ENCODE peak calls at places on chromosomes 11 and 22, in seven cellular contexts. One of them, this sample, is unnamed. For H3K4me1, the result is how much of the 10 kb centered on the place peaks cover.

GRCh38 chr22:31278643-31279326 is 13.5 kb downstream of the PIK3IP1 start:
- DNase-seq in keratinocyte: no peak
- DNase-seq in A549: no peak
- DNase-seq in OCI-LY7: no peak
- DNase-seq in Peyer's patch: no peak
- DNase-seq in mammary epithelial cell: no peak
- DNase-seq in upper lobe of right lung: no peak
- DNase-seq in this sample: peak

GRCh38 chr22:49037701-49038245 is 789.9 kb downstream of the BRD1 start:
- DNase-seq in keratinocyte: no peak
- DNase-seq in A549: no peak
- DNase-seq in OCI-LY7: no peak
- DNase-seq in Peyer's patch: no peak
- DNase-seq in mammary epithelial cell: no peak
- DNase-seq in upper lobe of right lung: no peak
- DNase-seq in this sample: no peak

GRCh38 chr22:45268958-45269844 is 15.5 kb upstream of the UPK3A start:
- DNase-seq in keratinocyte: no peak
- DNase-seq in A549: peak
- DNase-seq in OCI-LY7: peak
- DNase-seq in Peyer's patch: peak
- DNase-seq in mammary epithelial cell: peak
- DNase-seq in upper lobe of right lung: peak
- DNase-seq in this sample: peak

GRCh38 chr22:30668306-30668655 is 606 bp upstream of the DUSP18 start:
- DNase-seq in keratinocyte: no peak
- DNase-seq in A549: no peak
- DNase-seq in OCI-LY7: no peak
- DNase-seq in Peyer's patch: no peak
- DNase-seq in mammary epithelial cell: no peak
- DNase-seq in upper lobe of right lung: no peak
- DNase-seq in this sample: no peak

GRCh38 chr11:13595166-13595565 is 73.3 kb upstream of the FAR1 start:
- DNase-seq in keratinocyte: no peak
- DNase-seq in A549: no peak
- DNase-seq in OCI-LY7: no peak
- DNase-seq in Peyer's patch: no peak
- DNase-seq in mammary epithelial cell: no peak
- DNase-seq in upper lobe of right lung: no peak
- DNase-seq in this sample: no peak

GRCh38 chr22:33842006-33842354 is 78.3 kb downstream of the LARGE1 start:
- DNase-seq in keratinocyte: no peak
- DNase-seq in A549: no peak
- DNase-seq in OCI-LY7: peak
- DNase-seq in Peyer's patch: no peak
- DNase-seq in mammary epithelial cell: no peak
- DNase-seq in upper lobe of right lung: no peak
- DNase-seq in this sample: no peak

GRCh38 chr22:28381427-28382167 is 298.0 kb downstream of the TTC28 start:
- DNase-seq in keratinocyte: no peak
- DNase-seq in A549: no peak
- DNase-seq in OCI-LY7: no peak
- DNase-seq in Peyer's patch: no peak
- DNase-seq in mammary epithelial cell: no peak
- DNase-seq in upper lobe of right lung: no peak
- DNase-seq in this sample: no peak

GRCh38 chr11:128940156-128940555 is 2.5 kb downstream of the TP53AIP1 start:
- DNase-seq in keratinocyte: no peak
- DNase-seq in A549: no peak
- DNase-seq in OCI-LY7: no peak
- DNase-seq in Peyer's patch: no peak
- DNase-seq in mammary epithelial cell: peak
- DNase-seq in upper lobe of right lung: no peak
- DNase-seq in this sample: no peak

GRCh38 chr11:12871788-12872321 is 137.3 kb upstream of the RASSF10 start:
- DNase-seq in keratinocyte: no peak
- DNase-seq in A549: peak
- DNase-seq in OCI-LY7: no peak
- DNase-seq in Peyer's patch: no peak
- DNase-seq in mammary epithelial cell: peak
- DNase-seq in upper lobe of right lung: no peak
- DNase-seq in this sample: no peak

GRCh38 chr11:80521592-80521991 is 1080.8 kb upstream of the TENM4 start:
- DNase-seq in keratinocyte: no peak
- DNase-seq in A549: no peak
- DNase-seq in OCI-LY7: no peak
- DNase-seq in Peyer's patch: no peak
- DNase-seq in mammary epithelial cell: peak
- DNase-seq in upper lobe of right lung: no peak
- DNase-seq in this sample: no peak

GRCh38 chr11:28447226-28447625 is 339.0 kb downstream of the METTL15 start:
- DNase-seq in keratinocyte: no peak
- DNase-seq in A549: peak
- DNase-seq in OCI-LY7: no peak
- DNase-seq in Peyer's patch: no peak
- DNase-seq in mammary epithelial cell: no peak
- DNase-seq in upper lobe of right lung: no peak
- DNase-seq in this sample: no peak

GRCh38 chr22:43136255-43136654 is 6.9 kb downstream of the MCAT start:
- DNase-seq in keratinocyte: no peak
- DNase-seq in A549: peak
- DNase-seq in OCI-LY7: peak
- DNase-seq in Peyer's patch: peak
- DNase-seq in mammary epithelial cell: no peak
- DNase-seq in upper lobe of right lung: no peak
- DNase-seq in this sample: no peak

GRCh38 chr22:32342977-32343376 is 14.7 kb upstream of the RFPL3 start:
- DNase-seq in keratinocyte: no peak
- DNase-seq in A549: no peak
- DNase-seq in OCI-LY7: no peak
- DNase-seq in Peyer's patch: no peak
- DNase-seq in mammary epithelial cell: no peak
- DNase-seq in upper lobe of right lung: no peak
- DNase-seq in this sample: no peak

GRCh38 chr22:38754247-38755154 is 1.3 kb downstream of the SUN2 start:
- DNase-seq in keratinocyte: no peak
- DNase-seq in A549: no peak
- DNase-seq in OCI-LY7: peak
- DNase-seq in Peyer's patch: peak
- DNase-seq in mammary epithelial cell: peak
- DNase-seq in upper lobe of right lung: no peak
- DNase-seq in this sample: peak

GRCh38 chr11:34068098-34068497 is 16.6 kb downstream of the CAPRIN1 start:
- DNase-seq in keratinocyte: no peak
- DNase-seq in A549: no peak
- DNase-seq in OCI-LY7: no peak
- DNase-seq in Peyer's patch: no peak
- DNase-seq in mammary epithelial cell: peak
- DNase-seq in upper lobe of right lung: no peak
- DNase-seq in this sample: no peak

GRCh38 chr11:762421-763072 is 14.7 kb downstream of the GATD1 start:
- DNase-seq in keratinocyte: peak
- DNase-seq in A549: peak
- DNase-seq in OCI-LY7: peak
- DNase-seq in Peyer's patch: peak
- DNase-seq in mammary epithelial cell: peak
- DNase-seq in upper lobe of right lung: no peak
- DNase-seq in this sample: no peak

GRCh38 chr11:117072517-117073218 is 25.6 kb downstream of the SIK3 start:
- DNase-seq in keratinocyte: peak
- DNase-seq in A549: peak
- DNase-seq in OCI-LY7: no peak
- DNase-seq in Peyer's patch: no peak
- DNase-seq in mammary epithelial cell: peak
- DNase-seq in upper lobe of right lung: no peak
- DNase-seq in this sample: no peak

GRCh38 chr11:66317322-66317765 is 500 bp upstream of the CD248 start:
- DNase-seq in keratinocyte: no peak
- DNase-seq in A549: no peak
- DNase-seq in OCI-LY7: peak
- DNase-seq in Peyer's patch: no peak
- DNase-seq in mammary epithelial cell: no peak
- DNase-seq in upper lobe of right lung: peak
- DNase-seq in this sample: no peak

GRCh38 chr11:34242037-34242625 is 115.7 kb downstream of the ABTB2 start:
- DNase-seq in keratinocyte: no peak
- DNase-seq in A549: peak
- DNase-seq in OCI-LY7: no peak
- DNase-seq in Peyer's patch: no peak
- DNase-seq in mammary epithelial cell: peak
- DNase-seq in upper lobe of right lung: no peak
- DNase-seq in this sample: no peak

GRCh38 chr11:124863137-124863825 is 2.0 kb upstream of the ROBO3 start:
- DNase-seq in keratinocyte: no peak
- DNase-seq in A549: no peak
- DNase-seq in OCI-LY7: no peak
- DNase-seq in Peyer's patch: peak
- DNase-seq in mammary epithelial cell: no peak
- DNase-seq in upper lobe of right lung: peak
- DNase-seq in this sample: no peak

GRCh38 chr11:106961518-106961917 is 56.8 kb downstream of the GUCY1A2 start:
- DNase-seq in keratinocyte: no peak
- DNase-seq in A549: peak
- DNase-seq in OCI-LY7: no peak
- DNase-seq in Peyer's patch: no peak
- DNase-seq in mammary epithelial cell: peak
- DNase-seq in upper lobe of right lung: no peak
- DNase-seq in this sample: no peak

GRCh38 chr22:46750861-46751260 is 11.6 kb upstream of the TBC1D22A start:
- DNase-seq in keratinocyte: no peak
- DNase-seq in A549: no peak
- DNase-seq in OCI-LY7: no peak
- DNase-seq in Peyer's patch: peak
- DNase-seq in mammary epithelial cell: no peak
- DNase-seq in upper lobe of right lung: peak
- DNase-seq in this sample: peak
- TF ChIP-seq CTCF in keratinocyte: no peak
- TF ChIP-seq CTCF in A549: no peak
- TF ChIP-seq CTCF in OCI-LY7: no peak
- TF ChIP-seq CTCF in Peyer's patch: no peak
- TF ChIP-seq CTCF in mammary epithelial cell: no peak
- TF ChIP-seq CTCF in upper lobe of right lung: no peak
- TF ChIP-seq CTCF in this sample: no peak

DNA sequence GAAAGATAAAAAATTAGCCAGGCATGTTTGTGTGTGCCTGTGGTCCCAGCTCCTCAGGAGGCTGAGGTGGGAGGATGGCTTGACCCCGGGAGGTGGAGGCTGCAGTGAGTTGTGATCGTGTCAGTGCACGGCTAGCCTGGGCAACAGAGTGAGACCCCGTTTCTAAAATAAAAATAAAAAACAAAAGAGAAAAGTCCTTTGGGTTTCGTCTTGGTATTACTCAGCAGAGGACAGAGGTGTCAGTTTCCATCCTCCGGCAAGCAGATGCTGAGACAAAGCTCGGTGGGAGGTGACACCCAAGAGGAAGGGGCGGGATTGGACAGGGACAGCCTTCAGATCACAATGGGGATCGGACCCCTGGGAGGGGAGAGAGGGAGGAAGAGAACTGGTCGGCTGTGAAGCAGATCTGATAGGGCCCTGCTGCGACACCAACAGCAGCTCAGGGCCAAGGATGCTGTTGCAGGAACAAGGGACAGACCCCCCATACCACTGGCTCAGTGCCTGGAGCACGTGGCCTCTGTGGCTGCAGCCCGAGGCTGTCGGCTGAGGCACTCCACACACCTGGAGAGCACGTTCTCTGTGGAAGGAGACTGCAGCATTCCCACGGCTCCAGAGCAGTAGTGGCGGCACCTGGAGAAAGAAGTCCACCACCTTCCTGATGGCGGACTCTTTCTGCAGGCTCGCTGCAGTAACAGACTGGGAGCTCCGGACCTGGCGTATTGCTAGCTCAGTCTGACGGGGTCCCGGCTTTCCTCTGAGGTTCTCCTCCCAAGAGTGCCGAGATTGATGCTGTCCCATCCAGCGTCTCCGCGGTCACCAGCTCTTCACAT is 5.2 kb upstream of the BID start:
- DNase-seq in keratinocyte: no peak
- DNase-seq in A549: no peak
- DNase-seq in OCI-LY7: no peak
- DNase-seq in Peyer's patch: no peak
- DNase-seq in mammary epithelial cell: no peak
- DNase-seq in upper lobe of right lung: no peak
- DNase-seq in this sample: no peak
- H3K4me1 ChIP-seq in keratinocyte: under half
- H3K4me1 ChIP-seq in A549: under half
- H3K4me1 ChIP-seq in OCI-LY7: half or more
- H3K4me1 ChIP-seq in Peyer's patch: under half
- H3K4me1 ChIP-seq in mammary epithelial cell: under half
- H3K4me1 ChIP-seq in upper lobe of right lung: under half
- H3K4me1 ChIP-seq in this sample: under half

GRCh38 chr11:121714356-121714755 is 261.6 kb upstream of the SORL1-AS1 start:
- DNase-seq in keratinocyte: no peak
- DNase-seq in A549: no peak
- DNase-seq in OCI-LY7: no peak
- DNase-seq in Peyer's patch: no peak
- DNase-seq in mammary epithelial cell: peak
- DNase-seq in upper lobe of right lung: no peak
- DNase-seq in this sample: no peak

GRCh38 chr11:121717296-121717695 is 264.5 kb upstream of the SORL1-AS1 start:
- DNase-seq in keratinocyte: no peak
- DNase-seq in A549: no peak
- DNase-seq in OCI-LY7: no peak
- DNase-seq in Peyer's patch: no peak
- DNase-seq in mammary epithelial cell: no peak
- DNase-seq in upper lobe of right lung: no peak
- DNase-seq in this sample: no peak

GRCh38 chr11:121716060-121716459 is 263.3 kb upstream of the SORL1-AS1 start:
- DNase-seq in keratinocyte: no peak
- DNase-seq in A549: no peak
- DNase-seq in OCI-LY7: no peak
- DNase-seq in Peyer's patch: no peak
- DNase-seq in mammary epithelial cell: no peak
- DNase-seq in upper lobe of right lung: no peak
- DNase-seq in this sample: no peak

GRCh38 chr11:121711900-121712424 is 259.2 kb upstream of the SORL1-AS1 start:
- DNase-seq in keratinocyte: no peak
- DNase-seq in A549: no peak
- DNase-seq in OCI-LY7: no peak
- DNase-seq in Peyer's patch: no peak
- DNase-seq in mammary epithelial cell: no peak
- DNase-seq in upper lobe of right lung: no peak
- DNase-seq in this sample: no peak

DNA sequence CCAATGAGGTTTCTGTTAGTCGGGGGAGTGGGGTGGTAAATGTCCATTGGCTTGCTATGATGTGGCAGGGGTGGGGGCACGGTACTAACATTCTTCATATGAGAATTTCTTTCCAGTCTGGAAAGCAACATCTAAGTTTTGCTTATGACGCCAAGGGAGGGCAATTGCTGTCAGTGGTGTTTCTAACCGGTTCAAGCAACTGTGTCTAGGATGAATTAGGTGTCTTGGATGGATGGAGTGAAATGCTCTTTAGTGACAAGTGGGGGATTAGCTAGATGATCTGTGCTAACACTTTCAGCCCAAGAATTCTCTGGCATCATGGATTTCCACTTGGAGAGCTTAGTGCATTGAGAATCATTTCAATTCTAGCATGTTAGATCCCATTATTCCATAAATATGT is 262.6 kb upstream of the SORL1-AS1 start:
- DNase-seq in keratinocyte: no peak
- DNase-seq in A549: no peak
- DNase-seq in OCI-LY7: no peak
- DNase-seq in Peyer's patch: no peak
- DNase-seq in mammary epithelial cell: no peak
- DNase-seq in upper lobe of right lung: no peak
- DNase-seq in this sample: no peak
- H3K27ac ChIP-seq in keratinocyte: no peak
- H3K27ac ChIP-seq in A549: no peak
- H3K27ac ChIP-seq in OCI-LY7: no peak
- H3K27ac ChIP-seq in Peyer's patch: no peak
- H3K27ac ChIP-seq in mammary epithelial cell: no peak
- H3K27ac ChIP-seq in upper lobe of right lung: no peak
- H3K27ac ChIP-seq in this sample: no peak

GRCh38 chr22:25382762-25383161 is 163.3 kb downstream of the CRYBB2 start:
- DNase-seq in keratinocyte: no peak
- DNase-seq in A549: no peak
- DNase-seq in OCI-LY7: no peak
- DNase-seq in Peyer's patch: no peak
- DNase-seq in mammary epithelial cell: no peak
- DNase-seq in upper lobe of right lung: no peak
- DNase-seq in this sample: no peak
- TF ChIP-seq CTCF in keratinocyte: peak
- TF ChIP-seq CTCF in A549: no peak
- TF ChIP-seq CTCF in OCI-LY7: peak
- TF ChIP-seq CTCF in Peyer's patch: peak
- TF ChIP-seq CTCF in mammary epithelial cell: peak
- TF ChIP-seq CTCF in upper lobe of right lung: no peak
- TF ChIP-seq CTCF in this sample: peak